ENCODE peak calls at places on chromosomes 13 and 19, in ten cellular contexts. F is upper lobe of right lung; C is thoracic aorta; Q is lower lobe of right lung; G is mammary epithelial cell; M is astrocyte; N is uterus; V is adrenal gland; P is CD8-positive, alpha-beta T cell; W is cardiac muscle cell. S is an unnamed sample.
A peak's percentile ranks its signal among the peaks of the same experiment; 100 is the strongest.

GRCh38 chr19:8396185-8396562 is 6.0 kb downstream of the RAB11B start:
- DNase-seq in V (no peak), F (no peak), P (no peak), Q (no peak), W (no peak), G (no peak), M (no peak), C (no peak), N (no peak), S (no peak)

GRCh38 chr13:65236841-65237418 is 1993.2 kb downstream of the PCDH9 start:
- DNase-seq in N (no peak), G (no peak), M (no peak), V (no peak), Q (no peak), P (no peak), W (no peak), F (no peak), C (no peak), S (no peak)

GRCh38 chr19:31344403-31344802 is 4.8 kb downstream of the TSHZ3 start:
- DNase-seq in N (peak; percentile 27), V (no peak), P (no peak), C (no peak), Q (no peak), F (no peak), M (no peak), G (no peak), W (no peak), S (no peak)

GRCh38 chr13:82758056-82758455 is 1124.2 kb downstream of the SLITRK1 start:
- DNase-seq in M (no peak), P (no peak), V (no peak), G (peak; percentile 46), W (peak; percentile 37), F (no peak), N (no peak), C (no peak), Q (no peak), S (no peak)

GRCh38 chr19:41734585-41734984 is 20.7 kb upstream of the CEACAM6 start:
- DNase-seq in F (no peak), C (no peak), W (no peak), Q (peak; percentile 64), V (no peak), M (no peak), N (no peak), P (no peak), G (no peak), S (peak; percentile 81)

GRCh38 chr13:45827318-45827717 is 24.2 kb downstream of the SIAH3 start:
- DNase-seq in F (no peak), M (no peak), P (no peak), C (no peak), G (no peak), N (no peak), W (no peak), V (peak; percentile 51), Q (no peak), S (no peak)

GRCh38 chr19:40777795-40778044 is 327 bp upstream of the RAB4B start:
- DNase-seq in W (no peak), C (no peak), P (no peak), Q (no peak), M (no peak), N (no peak), V (no peak), G (no peak), F (no peak), S (no peak)

GRCh38 chr19:7265963-7266362 is 28.3 kb downstream of the INSR start:
- DNase-seq in V (peak; percentile 59), W (no peak), P (no peak), G (no peak), C (no peak), M (no peak), N (peak; percentile 42), F (no peak), Q (peak; percentile 61), S (peak; percentile 52)

GRCh38 chr19:5691205-5691929 is 1.3 kb downstream of the RPL36 start:
- DNase-seq in V (peak; percentile 77), C (no peak), M (peak; percentile 30), G (peak; percentile 52), F (peak; percentile 78), W (peak; percentile 73), Q (peak; percentile 66), N (peak; percentile 68), P (peak; percentile 20), S (peak; percentile 84)

GRCh38 chr19:10009714-10010224 is 535 bp downstream of the COL5A3 start:
- DNase-seq in Q (no peak), V (no peak), N (no peak), M (no peak), P (no peak), W (no peak), C (no peak), G (peak; percentile 6), F (no peak), S (no peak)

GRCh38 chr13:92354583-92354982 is 872.0 kb upstream of the GPC6 start:
- DNase-seq in W (peak; percentile 58), C (no peak), P (no peak), F (no peak), V (no peak), M (peak; percentile 58), N (no peak), Q (no peak), G (no peak), S (no peak)

GRCh38 chr13:92355213-92355612 is 871.4 kb upstream of the GPC6 start:
- DNase-seq in C (no peak), W (peak; percentile 84), P (no peak), M (peak; percentile 39), Q (no peak), G (no peak), V (no peak), N (no peak), F (no peak), S (no peak)
- TF ChIP-seq CTCF in C (no peak), W (peak; percentile 77), P (no peak), M (peak; percentile 6), Q (no peak), G (peak; percentile 24), V (no peak), N (no peak), F (peak; percentile 32), S (no peak)

DNA sequence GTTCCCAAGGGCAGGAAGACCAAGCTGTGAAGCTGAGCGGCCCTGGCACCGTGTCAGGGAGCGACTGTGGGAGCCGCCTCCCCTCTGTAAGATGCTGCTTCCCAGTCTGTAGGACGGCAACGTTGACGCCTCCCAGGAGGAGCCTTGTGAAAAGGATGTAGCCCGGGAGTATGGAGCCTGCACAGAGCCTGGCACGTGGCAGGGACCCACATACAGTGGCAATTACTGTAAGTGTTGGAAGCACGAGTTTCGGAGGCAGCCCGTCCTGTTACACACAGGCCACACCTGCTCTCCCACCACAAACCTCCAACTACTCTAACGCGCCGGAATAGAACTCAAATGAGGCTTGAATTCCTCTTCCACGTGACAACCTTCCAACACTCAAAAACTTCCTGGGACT is 6.6 kb downstream of the RAB20 start:
- DNase-seq in C (no peak), G (no peak), W (no peak), Q (no peak), F (no peak), P (no peak), N (no peak), M (no peak), V (no peak), S (no peak)
- H3K4me1 ChIP-seq in C (peaks cover 4% of the 10 kb centered on the region), G (peaks cover 6% of the 10 kb centered on the region), W (peaks cover 15% of the 10 kb centered on the region), Q (peaks cover 43% of the 10 kb centered on the region), F (peaks cover 34% of the 10 kb centered on the region), P (no peaks in the 10 kb centered on the region), N (no peaks in the 10 kb centered on the region), M (no peaks in the 10 kb centered on the region), V (peaks cover 79% of the 10 kb centered on the region), S (peaks cover 69% of the 10 kb centered on the region)

GRCh38 chr19:54461201-54462071 is 2.1 kb downstream of the LENG9 start:
- DNase-seq in F (no peak), N (no peak), G (no peak), Q (no peak), C (no peak), V (peak; percentile 36), W (peak; percentile 46), M (no peak), P (no peak), S (no peak)

GRCh38 chr19:54460230-54461005 is 3.2 kb downstream of the LENG9 start:
- DNase-seq in C (no peak), N (no peak), V (no peak), M (no peak), Q (no peak), F (no peak), W (no peak), G (no peak), P (no peak), S (no peak)

GRCh38 chr19:54462713-54463530 is 656 bp downstream of the LENG9 start:
- DNase-seq in C (no peak), W (peak; percentile 81), N (peak; percentile 55), M (no peak), P (peak; percentile 61), F (peak; percentile 89), V (peak; percentile 79), G (peak; percentile 64), Q (peak; percentile 88), S (peak; percentile 80)

GRCh38 chr19:54463531-54464043 is at the start of gene LENG9:
- DNase-seq in C (peak; percentile 100), F (peak; percentile 99), G (peak; percentile 98), M (peak; percentile 97), P (peak; percentile 82), Q (peak; percentile 100), N (peak; percentile 97), W (peak; percentile 100), V (peak; percentile 100), S (peak; percentile 98)

DNA sequence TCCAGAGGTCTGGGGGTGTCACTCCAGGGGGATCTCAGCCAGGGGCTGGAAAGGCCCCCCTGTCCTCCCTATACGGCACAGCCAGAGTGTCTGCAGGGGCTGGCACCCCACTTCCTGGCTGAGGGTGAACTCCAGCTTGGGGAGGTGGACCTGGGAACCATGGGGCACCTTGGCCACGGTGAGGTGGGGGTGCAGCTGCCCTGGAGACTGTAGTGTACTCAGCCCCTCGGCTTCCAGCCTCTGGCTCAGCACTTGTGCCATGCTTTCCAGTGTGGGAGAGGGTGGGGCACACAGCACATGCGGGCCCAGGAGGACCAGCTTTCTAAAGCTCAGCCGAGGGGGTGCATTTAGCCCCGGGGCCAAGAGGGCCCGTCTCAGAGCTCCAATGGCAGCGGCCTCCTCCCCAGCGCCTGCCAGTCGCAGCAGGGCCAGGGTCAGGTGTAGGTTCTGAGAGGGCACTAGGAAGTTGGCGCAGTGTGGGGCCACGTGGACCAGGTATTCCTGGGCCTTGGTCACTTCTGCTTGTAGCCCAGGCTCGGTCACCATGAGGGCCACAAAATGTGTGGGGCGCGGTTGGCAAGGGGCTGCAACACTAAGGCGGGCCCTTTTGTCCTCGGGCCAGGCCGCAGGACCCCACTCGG is 1.4 kb downstream of the LENG9 start:
- DNase-seq in M (no peak), N (no peak), V (peak; percentile 39), F (no peak), C (no peak), W (no peak), P (no peak), Q (peak; percentile 51), G (no peak), S (peak; percentile 76)
- H3K27ac ChIP-seq in M (no peak overlapping the region), N (peak overlapping the region; percentile 85), V (peak overlapping the region; percentile 98), F (peak overlapping the region; percentile 98), C (peak overlapping the region; percentile 96), W (peak overlapping the region; percentile 79), P (peak overlapping the region; percentile 81), Q (peak overlapping the region; percentile 98), G (peak overlapping the region; percentile 70), S (peak overlapping the region; percentile 97)

DNA sequence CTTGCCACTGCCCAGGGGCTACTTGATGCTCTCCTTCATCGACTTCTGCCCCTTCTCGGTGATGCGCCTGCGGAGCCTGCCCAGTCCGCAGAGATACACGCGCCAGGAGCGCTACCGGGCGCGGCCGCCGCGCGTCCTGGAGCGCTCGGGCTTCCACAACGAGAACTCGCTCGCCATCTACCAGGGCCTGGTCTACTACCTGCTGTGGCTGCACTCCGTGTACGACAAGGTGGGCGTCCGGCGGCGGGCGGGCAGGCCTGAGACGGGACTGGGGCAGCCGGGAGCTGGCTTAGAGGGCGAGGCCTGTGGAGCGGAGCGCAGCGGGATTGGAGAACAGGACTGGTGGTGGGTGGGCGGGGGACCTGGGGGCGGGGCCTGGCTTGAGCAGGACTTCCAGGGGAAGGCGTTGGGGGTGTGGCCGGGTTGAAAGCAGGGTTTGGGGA is 12.7 kb upstream of the PSMD8 start:
- DNase-seq in Q (peak; percentile 87), W (peak; percentile 73), G (peak; percentile 81), N (peak; percentile 49), M (peak; percentile 59), F (peak; percentile 90), P (peak; percentile 37), C (no peak), V (peak; percentile 75), S (peak; percentile 87)
- TF ChIP-seq CTCF in Q (no peak), W (no peak), G (no peak), N (no peak), M (no peak), F (no peak), P (peak; percentile 16), C (peak; percentile 53), V (peak; percentile 36), S (no peak)

S was measured in left lung.